ENCODE peak calls at places on chromosomes 2 and 18, in four cellular contexts. W, U, I and Z are unnamed samples.
A peak's percentile ranks its signal among the peaks of the same experiment; 100 is the strongest.

GRCh38 chr2:231308219-231308618 is 87.3 kb upstream of the B3GNT7 start:
- DNase-seq in W (no peak), U (no peak), I (no peak), Z (no peak)

GRCh38 chr18:54162431-54162830 is 62.0 kb downstream of the MBD2 start:
- DNase-seq in U (no peak), I (no peak), W (peak; percentile 94), Z (no peak)

GRCh38 chr2:219803294-219803693 is 175.9 kb downstream of the SLC4A3 start:
- DNase-seq in U (no peak), I (no peak), W (peak; percentile 87), Z (no peak)

GRCh38 chr18:36890598-36890997 is 61.7 kb downstream of the KIAA1328 start:
- DNase-seq in W (no peak), U (no peak), I (no peak), Z (no peak)

GRCh38 chr18:35570182-35570581 is 11.4 kb upstream of the GALNT1 start:
- DNase-seq in I (no peak), U (no peak), W (no peak), Z (no peak)

GRCh38 chr2:16225545-16225944 is 285.2 kb downstream of the MYCN start:
- DNase-seq in I (no peak), W (no peak), U (no peak), Z (no peak)

GRCh38 chr2:185738679-185739472 is at the start of gene FSIP2:
- DNase-seq in U (peak; percentile 78), I (peak; percentile 9), W (peak; percentile 69), Z (peak; percentile 66)

GRCh38 chr2:235978022-235978421 is 190.2 kb downstream of the GBX2 start:
- DNase-seq in I (no peak), U (no peak), W (no peak), Z (no peak)

GRCh38 chr2:109144271-109144670 is 15.3 kb downstream of the SH3RF3 start:
- DNase-seq in W (no peak), I (no peak), U (no peak), Z (peak; percentile 33)

GRCh38 chr2:68827681-68828080 is 43.5 kb downstream of the BMP10 start:
- DNase-seq in W (peak; percentile 37), I (no peak), U (no peak), Z (no peak)

GRCh38 chr18:54710519-54711281 is 117.6 kb upstream of the RAB27B start:
- DNase-seq in W (no peak), I (no peak), U (no peak), Z (no peak)

GRCh38 chr18:74478316-74478715 is 17.8 kb upstream of the CNDP2 start:
- DNase-seq in U (no peak), W (no peak), I (no peak), Z (no peak)

GRCh38 chr2:190043441-190043840 is 19.1 kb downstream of the MSTN start:
- DNase-seq in W (peak; percentile 4), I (no peak), U (no peak), Z (no peak)

GRCh38 chr2:98927059-98927458 is 9.0 kb downstream of the CRACDL start:
- DNase-seq in U (no peak), W (no peak), I (no peak), Z (no peak)

GRCh38 chr2:160271166-160272086 is 71.4 kb upstream of the ITGB6 start:
- DNase-seq in U (no peak), W (peak; percentile 33), I (no peak), Z (no peak)

GRCh38 chr2:223536546-223536945 is 65.6 kb downstream of the SCG2 start:
- DNase-seq in I (no peak), W (peak; percentile 74), U (no peak), Z (no peak)

GRCh38 chr2:45964226-45964841 is 312.9 kb downstream of the PRKCE start:
- DNase-seq in W (peak; percentile 90), U (no peak), I (no peak), Z (peak; percentile 15)

GRCh38 chr2:28896906-28897305 is 2.4 kb downstream of the WDR43 start:
- DNase-seq in U (no peak), I (no peak), W (peak; percentile 70), Z (no peak)

GRCh38 chr18:7617738-7618422 is 50.8 kb downstream of the PTPRM start:
- DNase-seq in U (no peak), W (peak; percentile 97), I (no peak), Z (no peak)

GRCh38 chr2:24261441-24261840 is 86.6 kb downstream of the FAM228A start:
- DNase-seq in U (peak; percentile 7), I (no peak), W (no peak), Z (no peak)
- TF ChIP-seq CTCF in U (no peak), I (no peak), W (no peak), Z (no peak)

DNA sequence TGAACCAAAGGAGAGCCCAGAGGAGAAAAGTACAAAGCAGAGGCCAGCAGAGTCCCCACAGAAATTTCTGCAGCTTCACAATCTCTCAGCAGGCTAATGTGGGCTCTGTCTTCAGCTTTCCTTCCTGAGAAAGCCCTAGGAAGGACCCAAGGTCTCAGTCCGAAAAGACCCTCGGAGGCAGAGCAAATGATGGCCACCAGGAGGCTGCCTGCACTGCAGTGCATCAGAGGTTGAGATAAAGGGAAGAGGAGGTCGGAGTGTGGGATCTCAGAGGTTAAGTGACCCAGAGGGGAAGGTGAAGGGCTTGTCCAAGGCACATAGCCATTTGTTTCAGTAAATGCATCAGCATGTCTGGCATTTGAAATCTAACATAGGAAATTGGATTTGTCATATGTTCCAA is 299.1 kb upstream of the SLC14A2 start:
- DNase-seq in U (no peak), W (no peak), I (no peak), Z (no peak)
- TF ChIP-seq CTCF in U (no peak), W (no peak), I (no peak), Z (no peak)

DNA sequence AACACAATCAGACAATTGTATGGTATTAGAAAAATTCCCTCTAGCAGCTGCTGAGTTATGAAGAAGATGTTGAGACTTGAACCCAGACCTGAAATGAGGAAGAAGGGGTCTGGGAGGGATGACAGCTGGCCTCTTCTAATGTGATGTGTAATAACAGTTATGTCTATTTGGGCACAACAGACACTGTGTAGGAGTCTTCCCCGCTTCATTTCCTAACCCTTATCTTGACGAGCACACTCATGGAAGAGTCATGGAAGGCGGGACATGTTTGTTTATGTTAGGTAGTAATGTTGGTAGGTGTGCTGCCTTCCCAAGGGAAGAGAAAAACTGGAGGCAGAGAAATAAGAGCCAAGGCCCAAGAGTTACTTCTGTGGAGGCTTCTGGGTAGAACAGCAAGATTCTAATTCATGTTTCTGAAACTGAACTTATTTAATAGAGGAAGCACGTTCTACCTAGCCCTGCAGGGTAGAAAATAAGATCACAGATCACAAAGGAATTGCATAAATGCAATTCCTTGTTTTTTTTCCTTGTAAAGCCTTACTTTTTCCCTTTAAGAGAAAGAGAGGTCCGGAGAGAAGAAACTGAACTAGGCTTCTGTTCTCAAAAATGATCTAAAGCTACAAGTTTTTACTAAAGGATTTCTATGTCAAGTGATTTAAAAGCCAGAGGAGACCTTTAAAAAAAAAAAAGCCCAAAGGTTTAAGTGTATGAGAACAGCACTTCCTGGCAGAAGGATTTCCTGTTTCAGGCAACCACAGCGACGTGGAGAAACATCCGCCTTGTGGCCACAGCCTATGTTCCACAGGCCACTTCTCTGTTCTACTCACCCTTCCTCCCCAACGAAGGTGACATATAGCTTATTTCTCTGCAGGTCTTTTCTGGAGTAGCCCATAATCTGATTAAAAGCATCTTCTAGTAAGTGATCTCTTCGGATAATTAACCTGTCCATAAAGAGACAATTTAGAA is 68.5 kb upstream of the STK17B start:
- DNase-seq in U (peak; percentile 57), I (peak; percentile 36), W (peak; percentile 86), Z (peak; percentile 94)
- TF ChIP-seq CTCF in U (no peak), I (peak; percentile 16), W (no peak), Z (no peak)

GRCh38 chr2:151891566-151892194 is 63.5 kb upstream of the ARL5A start:
- DNase-seq in W (no peak), I (no peak), U (no peak), Z (no peak)
- TF ChIP-seq CTCF in W (no peak), I (no peak), U (no peak), Z (no peak)